ENCODE peak calls at places on chromosomes 5 and 9, in nine cellular contexts. B is GM23248, N is neural progenitor cell, T is HCT116, V is SK-N-SH, U is PC-3, Z is OCI-LY7, S is GM23338, M is MM.1S. E is an unnamed sample.

GRCh38 chr5:150625831-150626746 is 14.4 kb upstream of the SYNPO start:
- DNase-seq in N (no peak), Z (peak; percentile 25), U (no peak), V (no peak), S (no peak), T (no peak), M (no peak), B (no peak), E (no peak)

GRCh38 chr5:431001-431710 is 11.8 kb upstream of the EXOC3 start:
- DNase-seq in M (peak; percentile 25), Z (peak; percentile 50), V (peak; percentile 93), N (peak; percentile 80), S (peak; percentile 77), U (peak; percentile 62), B (peak; percentile 58), T (peak; percentile 23), E (peak; percentile 89)

GRCh38 chr5:1325191-1325741 is 19.6 kb downstream of the CLPTM1L start:
- DNase-seq in Z (no peak), S (no peak), V (no peak), M (no peak), U (no peak), B (no peak), N (no peak), T (no peak), E (no peak)

GRCh38 chr9:99266136-99267023 is 44.3 kb downstream of the SEC61B start:
- DNase-seq in V (peak; percentile 74), B (peak; percentile 78), N (peak; percentile 86), U (peak; percentile 53), S (peak; percentile 90), M (peak; percentile 80), Z (peak; percentile 77), T (peak; percentile 69), E (peak; percentile 83)

GRCh38 chr5:176499273-176499672 is 37.9 kb downstream of the RNF44 start:
- DNase-seq in S (no peak), V (no peak), U (no peak), B (no peak), T (no peak), N (no peak), Z (no peak), M (no peak), E (no peak)

GRCh38 chr9:3827175-3827574 is 301.4 kb upstream of the RFX3 start:
- DNase-seq in V (no peak), U (peak; percentile 93), N (no peak), B (no peak), Z (no peak), M (no peak), T (peak; percentile 29), S (no peak), E (no peak)

GRCh38 chr9:96654450-96655197 is 493 bp downstream of the PRXL2C start:
- DNase-seq in V (peak; percentile 88), Z (no peak), T (peak; percentile 54), U (peak; percentile 55), M (peak; percentile 6), S (peak; percentile 85), N (peak; percentile 84), B (peak; percentile 96), E (peak; percentile 86)

GRCh38 chr5:95153581-95153980 is 131.3 kb downstream of the MCTP1 start:
- DNase-seq in U (no peak), V (no peak), N (no peak), S (no peak), B (no peak), T (no peak), M (no peak), Z (no peak), E (no peak)

GRCh38 chr5:81393783-81394718 is at the start of gene ACOT12:
- DNase-seq in N (peak; percentile 77), V (peak; percentile 73), T (no peak), S (peak; percentile 79), U (no peak), B (peak; percentile 54), M (no peak), Z (no peak), E (peak; percentile 35)

GRCh38 chr5:110612778-110613396 is 113.6 kb downstream of the TMEM232 start:
- DNase-seq in V (peak; percentile 42), U (peak; percentile 28), B (no peak), M (no peak), N (peak; percentile 70), T (no peak), S (peak; percentile 1), Z (no peak), E (no peak)

GRCh38 chr9:131715906-131716305 is 24.0 kb downstream of the RAPGEF1 start:
- DNase-seq in N (no peak), Z (no peak), U (no peak), S (no peak), B (peak; percentile 48), V (no peak), T (no peak), M (no peak), E (no peak)

GRCh38 chr5:58405175-58405574 is 54.7 kb downstream of the PLK2 start:
- DNase-seq in V (no peak), M (no peak), U (no peak), Z (no peak), S (no peak), B (no peak), N (no peak), T (no peak), E (no peak)

GRCh38 chr5:14463629-14464028 is 118.0 kb upstream of the OTULINL start:
- DNase-seq in M (no peak), B (peak; percentile 81), T (no peak), U (peak; percentile 89), V (no peak), N (no peak), S (no peak), Z (no peak), E (peak; percentile 58)

GRCh38 chr5:179367491-179367890 is 22.2 kb upstream of the ADAMTS2 start:
- DNase-seq in S (no peak), Z (no peak), N (no peak), T (no peak), V (no peak), U (no peak), M (no peak), B (no peak), E (no peak)

GRCh38 chr5:10485897-10486296 is 44.2 kb downstream of the ROPN1L start:
- DNase-seq in M (no peak), N (no peak), T (no peak), U (no peak), V (no peak), B (no peak), S (no peak), Z (no peak), E (no peak)

GRCh38 chr5:10486511-10487344 is 45.0 kb downstream of the ROPN1L start:
- DNase-seq in Z (no peak), B (no peak), N (no peak), U (no peak), M (no peak), T (no peak), V (no peak), S (no peak), E (no peak)

GRCh38 chr5:10485142-10485795 is 43.6 kb downstream of the ROPN1L start:
- DNase-seq in Z (no peak), S (peak; percentile 33), T (peak; percentile 18), B (no peak), U (no peak), V (peak; percentile 92), M (no peak), N (no peak), E (peak; percentile 78)

GRCh38 chr5:10482791-10483530 is 41.3 kb downstream of the ROPN1L start:
- DNase-seq in V (no peak), S (no peak), B (no peak), T (no peak), U (no peak), Z (no peak), M (no peak), N (no peak), E (no peak)

GRCh38 chr5:10484774-10485141 is 43.1 kb downstream of the ROPN1L start:
- DNase-seq in V (no peak), T (no peak), Z (no peak), M (no peak), B (no peak), S (no peak), N (no peak), U (no peak), E (no peak)
- H3K4me1 ChIP-seq in V (no peaks in the 10 kb centered on the region), T (peaks cover 19% of the 10 kb centered on the region), Z (peaks cover 9% of the 10 kb centered on the region), M (peaks cover 11% of the 10 kb centered on the region), B (peaks cover 14% of the 10 kb centered on the region), S (peaks cover 13% of the 10 kb centered on the region), N (no peaks in the 10 kb centered on the region), U (peaks cover 15% of the 10 kb centered on the region), E (peaks cover 10% of the 10 kb centered on the region)

GRCh38 chr5:78496373-78496772 is 136.0 kb downstream of the SCAMP1 start:
- DNase-seq in Z (no peak), B (peak; percentile 81), V (no peak), M (no peak), S (peak; percentile 14), U (peak; percentile 72), N (no peak), T (no peak), E (peak; percentile 30)

GRCh38 chr5:78497573-78498533 is 137.4 kb downstream of the SCAMP1 start:
- DNase-seq in N (no peak), V (no peak), S (no peak), B (peak; percentile 24), U (no peak), Z (peak; percentile 78), T (no peak), M (peak; percentile 36), E (no peak)

GRCh38 chr5:78492650-78493049 is 132.2 kb downstream of the SCAMP1 start:
- DNase-seq in V (no peak), T (no peak), Z (no peak), B (no peak), M (no peak), N (no peak), U (no peak), S (no peak), E (no peak)

GRCh38 chr5:78492216-78492615 is 131.8 kb downstream of the SCAMP1 start:
- DNase-seq in U (no peak), T (no peak), B (no peak), Z (no peak), M (no peak), S (no peak), N (no peak), V (no peak), E (no peak)

DNA sequence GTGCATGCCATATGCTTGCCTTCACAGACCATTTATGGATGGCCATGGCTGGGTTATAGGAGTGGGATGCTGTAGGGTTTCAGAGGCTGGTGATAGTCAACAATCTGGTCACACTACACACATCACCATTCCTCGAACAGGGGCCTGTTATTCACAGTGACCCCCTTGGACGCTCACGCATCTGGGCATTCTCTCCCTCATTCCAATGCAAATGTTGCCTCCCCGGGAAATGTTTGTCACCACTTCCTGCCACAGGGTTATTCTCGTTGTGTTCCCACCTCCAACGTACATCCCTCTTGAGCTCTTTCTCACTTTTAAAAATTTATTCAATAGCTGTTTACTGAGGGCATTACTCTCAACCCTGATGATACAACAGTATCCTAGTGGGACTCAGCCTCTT is 135.4 kb downstream of the SCAMP1 start:
- DNase-seq in M (no peak), B (no peak), S (peak; percentile 79), N (no peak), V (no peak), U (no peak), T (no peak), Z (no peak), E (no peak)
- H3K4me2 ChIP-seq in M (no peak overlapping the region), B (no peak overlapping the region), S (peak overlapping the region; percentile 67), N (peak overlapping the region; percentile 42), V (peak overlapping the region; percentile 19), U (peak overlapping the region; percentile 51), T (no peak overlapping the region), Z (peak overlapping the region; percentile 8), E (no peak overlapping the region)

GRCh38 chr9:93600504-93600903 is 24.1 kb downstream of the PHF2 start:
- DNase-seq in T (no peak), B (no peak), V (no peak), U (no peak), S (peak; percentile 52), N (no peak), Z (peak; percentile 25), M (no peak), E (no peak)
- TF ChIP-seq EZH2phosphoT487 in T (no peak), B (no peak), V (no peak), U (no peak), S (no peak), N (no peak), Z (no peak), M (no peak), E (no peak)

GRCh38 chr9:130327070-130327780 is 61.7 kb downstream of the HMCN2 start:
- DNase-seq in S (peak; percentile 83), B (no peak), M (no peak), U (no peak), V (peak; percentile 82), N (peak; percentile 61), Z (no peak), T (no peak), E (no peak)
- H3K4me1 ChIP-seq in S (no peaks in the 10 kb centered on the region), B (peaks cover 11% of the 10 kb centered on the region), M (no peaks in the 10 kb centered on the region), U (no peaks in the 10 kb centered on the region), V (no peaks in the 10 kb centered on the region), N (peaks cover 8% of the 10 kb centered on the region), Z (no peaks in the 10 kb centered on the region), T (peaks cover 23% of the 10 kb centered on the region), E (peaks cover 18% of the 10 kb centered on the region)